ENCODE peak calls at places on chromosomes 12 and 14, in eight cellular contexts. S is right atrium auricular region, M is heart right ventricle, P is AG09309, G is AG10803, R is fibroblast of lung, B is Peyer's patch, Q is upper lobe of right lung. O is an unnamed sample.

GRCh38 chr12:105899589-105899988 is 239.2 kb downstream of the NUAK1 start:
- DNase-seq in S (no peak), M (no peak), P (no peak), G (no peak), R (peak; percentile 18), B (no peak), Q (no peak), O (no peak)

GRCh38 chr12:1767407-1768090 is 52.8 kb upstream of the LRTM2 start:
- DNase-seq in S (no peak), M (no peak), P (no peak), G (no peak), R (no peak), B (no peak), Q (no peak), O (no peak)

GRCh38 chr14:54440454-54440853 is 720 bp downstream of the CNIH1 start:
- DNase-seq in S (no peak), M (no peak), P (no peak), G (peak; percentile 18), R (peak; percentile 5), B (no peak), Q (no peak), O (no peak)

GRCh38 chr12:24478254-24478653 is 470.6 kb downstream of the BCAT1 start:
- DNase-seq in S (no peak), M (no peak), P (no peak), G (no peak), R (peak; percentile 30), B (no peak), Q (no peak), O (peak; percentile 51)

GRCh38 chr12:52837341-52837741 is 3.2 kb upstream of the KRT79 start:
- DNase-seq in S (no peak), M (no peak), P (peak; percentile 46), G (peak; percentile 69), R (peak; percentile 94), B (no peak), Q (no peak), O (peak; percentile 43)

GRCh38 chr12:47725893-47726292 is 603 bp upstream of the ENDOU start:
- DNase-seq in S (no peak), M (no peak), P (no peak), G (peak; percentile 84), R (peak; percentile 85), B (no peak), Q (no peak), O (peak; percentile 64)

GRCh38 chr12:79452906-79453305 is 237.9 kb downstream of the PAWR start:
- DNase-seq in S (no peak), M (no peak), P (no peak), G (no peak), R (no peak), B (no peak), Q (no peak), O (no peak)

GRCh38 chr14:101075801-101076413 is 172.4 kb upstream of the RTL1 start:
- DNase-seq in S (peak; percentile 55), M (no peak), P (no peak), G (no peak), R (no peak), B (peak; percentile 23), Q (peak; percentile 46), O (no peak)

GRCh38 chr14:60648169-60648933 is 926 bp downstream of the SIX1 start:
- DNase-seq in S (no peak), M (no peak), P (no peak), G (peak; percentile 18), R (no peak), B (no peak), Q (no peak), O (no peak)

GRCh38 chr12:5872745-5873144 is 72.3 kb downstream of the ANO2 start:
- DNase-seq in S (no peak), M (no peak), P (no peak), G (peak; percentile 35), R (peak; percentile 3), B (no peak), Q (no peak), O (no peak)

GRCh38 chr14:52998376-52999010 is 47.6 kb upstream of the FERMT2 start:
- DNase-seq in S (no peak), M (no peak), P (peak; percentile 54), G (peak; percentile 95), R (peak; percentile 95), B (no peak), Q (no peak), O (peak; percentile 95)

GRCh38 chr12:93020998-93021597 is 92.0 kb upstream of the EEA1 start:
- DNase-seq in S (no peak), M (no peak), P (no peak), G (no peak), R (no peak), B (no peak), Q (no peak), O (no peak)

GRCh38 chr12:29771786-29772185 is 12.0 kb downstream of the TMTC1 start:
- DNase-seq in S (no peak), M (no peak), P (no peak), G (no peak), R (no peak), B (no peak), Q (no peak), O (no peak)

GRCh38 chr12:52867636-52868035 is 18.8 kb upstream of the KRT78 start:
- DNase-seq in S (no peak), M (peak; percentile 54), P (no peak), G (no peak), R (no peak), B (peak; percentile 72), Q (peak; percentile 89), O (no peak)

GRCh38 chr12:41402804-41403203 is 214.7 kb downstream of the PDZRN4 start:
- DNase-seq in S (no peak), M (no peak), P (no peak), G (no peak), R (no peak), B (no peak), Q (no peak), O (no peak)

GRCh38 chr14:44756577-44756976 is 205.2 kb downstream of the KLHL28 start:
- DNase-seq in S (no peak), M (no peak), P (no peak), G (no peak), R (peak; percentile 15), B (no peak), Q (no peak), O (no peak)

GRCh38 chr12:130459916-130460315 is 122.2 kb downstream of the PIWIL1 start:
- DNase-seq in S (no peak), M (no peak), P (no peak), G (no peak), R (no peak), B (no peak), Q (no peak), O (no peak)

GRCh38 chr14:55749201-55749812 is 169.3 kb downstream of the KTN1 start:
- DNase-seq in S (no peak), M (no peak), P (no peak), G (peak; percentile 5), R (no peak), B (no peak), Q (no peak), O (no peak)

DNA sequence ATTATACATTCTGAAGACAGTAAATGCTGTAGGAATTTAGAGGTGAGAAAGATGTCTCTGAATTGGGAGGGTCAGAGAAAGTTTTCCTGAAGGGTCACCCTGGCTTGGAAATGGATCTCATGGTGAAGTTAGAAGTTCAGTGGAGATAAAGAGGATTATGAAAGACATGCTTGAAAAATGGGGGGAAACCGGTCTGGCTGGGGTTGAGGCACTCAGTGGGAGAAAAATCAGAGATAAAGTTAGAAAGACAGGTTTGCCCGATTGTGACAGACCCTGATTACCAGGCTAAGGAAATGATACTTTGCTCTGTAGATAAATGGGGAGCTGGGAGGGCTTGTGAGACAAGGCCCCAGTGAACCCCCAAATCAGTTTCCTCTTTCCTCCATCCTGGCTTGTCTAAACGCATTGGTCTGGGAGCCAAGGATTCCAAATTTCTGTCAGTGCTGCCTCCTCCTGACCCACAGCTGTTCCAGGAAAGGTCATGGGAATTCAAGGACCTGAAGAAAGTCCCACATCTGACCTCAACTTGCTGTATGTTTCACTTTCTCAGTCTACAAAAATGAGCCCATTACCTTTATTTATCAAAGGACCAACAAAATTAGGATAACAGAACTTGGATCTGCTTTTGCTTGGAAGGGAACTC is 3.6 kb upstream of the RNASE7 start:
- DNase-seq in S (no peak), M (peak; percentile 42), P (no peak), G (no peak), R (no peak), B (no peak), Q (no peak), O (no peak)
- TF ChIP-seq CTCF in S (no peak), M (no peak), P (no peak), G (no peak), R (no peak), B (no peak), Q (no peak), O (no peak)

DNA sequence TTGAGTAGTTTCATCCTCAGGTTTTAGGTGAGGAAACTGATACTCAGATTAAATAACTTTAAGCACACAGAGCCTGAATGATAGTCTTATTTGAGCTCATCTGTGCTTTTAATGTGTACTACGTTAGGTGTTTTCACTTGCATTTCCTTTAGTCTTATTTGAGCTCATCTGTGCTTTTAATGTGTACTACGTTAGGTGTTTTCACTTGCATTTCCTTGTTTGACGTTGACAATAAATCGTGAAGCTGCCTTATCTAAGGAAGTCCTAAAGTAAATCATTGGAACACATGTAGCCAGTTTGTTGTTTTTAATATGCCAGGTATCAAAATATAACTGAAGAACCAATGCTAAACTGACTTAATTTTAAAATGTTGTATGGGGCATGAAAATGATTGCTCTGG is 2.0 kb downstream of the RAP1B start:
- DNase-seq in S (no peak), M (no peak), P (no peak), G (no peak), R (no peak), B (no peak), Q (no peak), O (no peak)
- H3K4me3 ChIP-seq in S (peak overlapping the region; percentile 80), M (peak overlapping the region; percentile 79), P (peak overlapping the region; percentile 84), G (peak overlapping the region; percentile 93), R (peak overlapping the region; percentile 87), B (peak overlapping the region; percentile 83), Q (peak overlapping the region; percentile 87), O (peak overlapping the region; percentile 75)

DNA sequence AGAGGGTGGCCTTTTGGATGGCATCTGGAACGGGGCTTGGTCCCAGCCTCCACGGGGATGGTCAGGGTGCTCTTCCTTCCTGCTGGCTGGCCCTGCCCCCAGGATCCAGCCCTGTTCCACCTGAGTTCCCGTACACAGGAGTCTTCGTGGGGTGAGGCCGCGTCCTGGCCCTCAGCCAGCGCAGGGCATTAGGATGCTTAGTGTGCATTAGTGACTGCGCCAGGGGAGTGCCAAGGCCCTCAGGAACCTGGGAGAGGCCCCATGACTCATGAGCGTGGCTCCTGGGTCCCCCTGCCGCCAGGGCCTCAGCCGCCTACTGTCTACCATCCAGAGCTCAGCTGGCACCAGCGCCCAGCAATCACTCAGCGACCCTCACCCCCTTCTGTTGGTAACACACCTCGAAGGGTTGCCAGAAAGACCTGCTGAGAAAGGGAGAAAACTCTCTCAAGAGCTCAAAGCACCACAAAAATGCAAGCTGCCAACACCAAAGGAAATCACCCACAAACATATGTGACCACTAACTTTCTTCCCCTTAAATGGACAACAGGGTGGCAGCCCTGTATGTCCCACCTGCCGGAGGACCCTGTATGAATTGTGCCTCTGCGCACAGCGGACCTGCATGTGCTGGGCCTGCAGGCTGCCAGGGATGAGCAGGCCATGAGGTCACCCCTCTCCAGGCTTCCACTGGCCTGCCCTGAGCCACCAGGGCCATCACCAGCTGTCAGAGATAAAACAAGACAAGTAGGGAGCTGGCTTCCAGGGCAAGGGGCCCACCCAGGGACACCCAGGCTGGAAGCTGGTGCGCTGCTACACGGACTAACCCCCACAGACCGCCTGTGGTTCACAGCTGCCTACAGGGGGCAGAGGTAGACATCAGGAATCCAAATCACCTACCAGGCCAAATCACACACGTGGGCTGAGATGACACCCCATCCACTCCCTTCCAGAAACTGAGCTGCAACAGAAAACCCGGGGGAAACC is 28.7 kb downstream of the CCDC85C start:
- DNase-seq in S (no peak), M (peak; percentile 66), P (no peak), G (peak; percentile 43), R (peak; percentile 53), B (peak; percentile 93), Q (peak; percentile 91), O (no peak)
- TF ChIP-seq CTCF in S (peak; percentile 39), M (no peak), P (peak; percentile 26), G (peak; percentile 18), R (peak; percentile 21), B (no peak), Q (no peak), O (peak; percentile 25)

GRCh38 chr12:51819851-51820720 is 28.4 kb downstream of the FIGNL2 start:
- DNase-seq in S (no peak), M (no peak), P (no peak), G (peak; percentile 49), R (peak; percentile 23), B (no peak), Q (peak; percentile 56), O (no peak)
- H3K4me3 ChIP-seq in S (peak overlapping the region; percentile 54), M (peak overlapping the region; percentile 56), P (no peak overlapping the region), G (peak overlapping the region; percentile 59), R (peak overlapping the region; percentile 69), B (peak overlapping the region; percentile 59), Q (peak overlapping the region; percentile 50), O (peak overlapping the region; percentile 52)

O was measured in astrocyte of the cerebellum.